ENCODE peak calls at places on chromosomes 13 and 19, in five cellular contexts. L is memory B cell; A is ascending aorta; X is epithelial cell of esophagus; Q is stimulated activated CD8-positive, alpha-beta memory T cell treated with anti-CD3 and anti-CD28 coated beads, Interleukin-2, amount 100 ng/mL, for 1 hour. J is an unnamed sample.

GRCh38 chr19:8395621-8396082 is 5.5 kb downstream of the RAB11B start:
- DNase-seq in L (no peak), A (no peak), X (no peak), Q (no peak), J (no peak)

GRCh38 chr19:48186541-48186991 is 16.1 kb downstream of the ZSWIM9 start:
- DNase-seq in L (no peak), A (no peak), X (no peak), Q (no peak), J (no peak)

GRCh38 chr19:4233282-4233853 is 4.0 kb downstream of the EBI3 start:
- DNase-seq in L (peak), A (no peak), X (peak), Q (peak), J (no peak)

GRCh38 chr19:33156354-33156753 is 24.4 kb downstream of the WDR88 start:
- DNase-seq in L (no peak), A (no peak), X (peak), Q (no peak), J (no peak)

GRCh38 chr19:531009-531752 is 379 bp upstream of the CDC34 start:
- DNase-seq in L (peak), A (no peak), X (peak), Q (peak), J (no peak)

GRCh38 chr13:36875431-36875830 is 44.6 kb downstream of the SMAD9 start:
- DNase-seq in L (no peak), A (no peak), X (no peak), Q (no peak), J (no peak)

GRCh38 chr13:31947105-31947504 is 84.5 kb upstream of the FRY start:
- DNase-seq in L (no peak), A (no peak), X (no peak), Q (no peak), J (no peak)

GRCh38 chr13:39538826-39539555 is 64.0 kb downstream of the LHFPL6 start:
- DNase-seq in L (no peak), A (no peak), X (no peak), Q (no peak), J (no peak)

GRCh38 chr13:113546571-113547247 is 37.8 kb upstream of the TFDP1 start:
- DNase-seq in L (no peak), A (no peak), X (no peak), Q (no peak), J (no peak)

GRCh38 chr13:102367836-102368235 is 34.0 kb downstream of the FGF14 start:
- DNase-seq in L (no peak), A (no peak), X (no peak), Q (no peak), J (no peak)

GRCh38 chr19:38665950-38666661 is 18.7 kb downstream of the ACTN4 start:
- DNase-seq in L (no peak), A (no peak), X (no peak), Q (no peak), J (no peak)

GRCh38 chr19:49499030-49499670 is 2.9 kb downstream of the RPS11 start:
- DNase-seq in L (no peak), A (no peak), X (no peak), Q (no peak), J (no peak)

GRCh38 chr13:47211106-47211505 is 314.3 kb upstream of the HTR2A start:
- DNase-seq in L (no peak), A (no peak), X (peak), Q (no peak), J (no peak)

GRCh38 chr13:45575146-45575829 is 40.3 kb downstream of the ERICH6B start:
- DNase-seq in L (no peak), A (no peak), X (peak), Q (no peak), J (no peak)

GRCh38 chr13:99614465-99614885 is 113.2 kb downstream of the TM9SF2 start:
- DNase-seq in L (no peak), A (no peak), X (peak), Q (no peak), J (no peak)

GRCh38 chr13:111505175-111505777 is 184.8 kb downstream of the TEX29 start:
- DNase-seq in L (no peak), A (no peak), X (no peak), Q (no peak), J (no peak)

GRCh38 chr13:114110091-114110829 is 22.2 kb downstream of the RASA3 start:
- DNase-seq in L (peak), A (no peak), X (no peak), Q (peak), J (no peak)

GRCh38 chr13:34246511-34246910 is 428.6 kb downstream of the RFC3 start:
- DNase-seq in L (no peak), A (no peak), X (peak), Q (no peak), J (no peak)

GRCh38 chr13:79806821-79807220 is 325.9 kb downstream of the NDFIP2 start:
- DNase-seq in L (no peak), A (no peak), X (no peak), Q (no peak), J (no peak)

GRCh38 chr19:40809358-40810086 is 10.5 kb downstream of the EGLN2 start:
- DNase-seq in L (no peak), A (no peak), X (no peak), Q (no peak), J (no peak)

GRCh38 chr19:46860846-46861690 is at the start of gene ARHGAP35:
- DNase-seq in L (peak), A (no peak), X (peak), Q (peak), J (no peak)

GRCh38 chr19:12015753-12016116 is 19.7 kb downstream of the ZNF433 start:
- DNase-seq in L (no peak), A (no peak), X (no peak), Q (no peak), J (no peak)

GRCh38 chr13:90708159-90708558 is 639.3 kb upstream of the MIR17HG start:
- DNase-seq in L (no peak), A (no peak), X (no peak), Q (no peak), J (no peak)

J was measured in cerebellar nuclear complex.